ENCODE peak calls at places on chromosome 22, in nine cellular contexts. R is CD8-positive, alpha-beta memory T cell; K is fibroblast of lung; W is kidney epithelial cell; S is aorta; M is skeletal muscle cell; F is prostate gland; C is foreskin fibroblast; D is body of pancreas. E is an unnamed sample.

GRCh38 chr22:37419370-37419915 is 7.8 kb downstream of the ELFN2 start:
- DNase-seq in R (no peak), K (no peak), W (no peak), S (no peak), M (no peak), F (no peak), C (peak; percentile 40), D (no peak), E (no peak)

GRCh38 chr22:36245805-36246356 is 6.6 kb upstream of the APOL2 start:
- DNase-seq in R (no peak), K (no peak), W (no peak), S (no peak), M (no peak), F (no peak), C (no peak), D (no peak), E (no peak)

GRCh38 chr22:49296561-49296960 is 531.1 kb downstream of the BRD1 start:
- DNase-seq in R (no peak), K (no peak), W (no peak), S (peak; percentile 51), M (no peak), F (peak; percentile 1), C (no peak), D (no peak), E (no peak)

GRCh38 chr22:19039796-19040580 is 82.2 kb downstream of the DGCR2 start:
- DNase-seq in R (no peak), K (no peak), W (no peak), S (peak; percentile 61), M (no peak), F (no peak), C (no peak), D (no peak), E (no peak)

GRCh38 chr22:19850482-19851109 is 4.1 kb downstream of the GNB1L start:
- DNase-seq in R (no peak), K (no peak), W (no peak), S (no peak), M (no peak), F (no peak), C (no peak), D (no peak), E (no peak)

GRCh38 chr22:19105867-19106802 is 16.1 kb downstream of the DGCR2 start:
- DNase-seq in R (peak; percentile 14), K (no peak), W (no peak), S (peak; percentile 59), M (no peak), F (no peak), C (no peak), D (peak; percentile 59), E (no peak)

GRCh38 chr22:42884616-42885375 is 27.7 kb upstream of the ARFGAP3 start:
- DNase-seq in R (no peak), K (no peak), W (no peak), S (no peak), M (no peak), F (no peak), C (no peak), D (no peak), E (no peak)

GRCh38 chr22:28883917-28884753 is 763 bp downstream of the ZNRF3 start:
- DNase-seq in R (peak; percentile 22), K (peak; percentile 33), W (no peak), S (peak; percentile 81), M (no peak), F (peak; percentile 27), C (peak; percentile 72), D (peak; percentile 63), E (no peak)

GRCh38 chr22:37560682-37561208 is 465 bp downstream of the CDC42EP1 start:
- DNase-seq in R (no peak), K (peak; percentile 42), W (no peak), S (peak; percentile 91), M (no peak), F (no peak), C (peak; percentile 84), D (peak; percentile 76), E (no peak)

GRCh38 chr22:37545703-37546435 is 14.4 kb upstream of the CDC42EP1 start:
- DNase-seq in R (no peak), K (peak; percentile 94), W (no peak), S (peak; percentile 95), M (peak; percentile 91), F (peak; percentile 62), C (peak; percentile 98), D (peak; percentile 80), E (peak; percentile 84)

GRCh38 chr22:42281706-42282251 is 11.3 kb upstream of the TCF20 start:
- DNase-seq in R (no peak), K (no peak), W (no peak), S (peak; percentile 51), M (no peak), F (no peak), C (no peak), D (no peak), E (no peak)

GRCh38 chr22:38957046-38957770 is at the start of gene APOBEC3A:
- DNase-seq in R (no peak), K (no peak), W (no peak), S (peak; percentile 61), M (no peak), F (no peak), C (no peak), D (peak; percentile 12), E (no peak)

GRCh38 chr22:50547231-50547851 is 1.6 kb downstream of the KLHDC7B start:
- DNase-seq in R (no peak), K (no peak), W (no peak), S (no peak), M (no peak), F (no peak), C (no peak), D (no peak), E (no peak)

GRCh38 chr22:50548913-50549790 is 3.5 kb downstream of the KLHDC7B start:
- DNase-seq in R (no peak), K (no peak), W (no peak), S (no peak), M (no peak), F (no peak), C (no peak), D (no peak), E (no peak)

GRCh38 chr22:50546326-50547230 is 879 bp downstream of the KLHDC7B start:
- DNase-seq in R (no peak), K (no peak), W (no peak), S (peak; percentile 75), M (no peak), F (no peak), C (no peak), D (no peak), E (no peak)

GRCh38 chr22:50550395-50550794 is 4.7 kb downstream of the KLHDC7B start:
- DNase-seq in R (no peak), K (no peak), W (no peak), S (no peak), M (no peak), F (no peak), C (no peak), D (no peak), E (no peak)

GRCh38 chr22:50548046-50548912 is 2.6 kb downstream of the KLHDC7B start:
- DNase-seq in R (peak; percentile 57), K (no peak), W (no peak), S (no peak), M (no peak), F (no peak), C (no peak), D (peak; percentile 49), E (no peak)
- H3K4me3 ChIP-seq in R (peak overlapping the region; percentile 60), K (no peak overlapping the region), W (no peak overlapping the region), S (no peak overlapping the region), M (peak overlapping the region; percentile 7), F (no peak overlapping the region), C (no peak overlapping the region), D (no peak overlapping the region), E (no peak overlapping the region)

GRCh38 chr22:44332946-44333345 is 20.2 kb upstream of the SHISAL1 start:
- DNase-seq in R (no peak), K (no peak), W (no peak), S (no peak), M (no peak), F (no peak), C (no peak), D (no peak), E (no peak)

GRCh38 chr22:44330188-44330726 is 17.5 kb upstream of the SHISAL1 start:
- DNase-seq in R (no peak), K (no peak), W (no peak), S (no peak), M (no peak), F (no peak), C (no peak), D (no peak), E (no peak)

GRCh38 chr22:44333847-44334635 is 21.3 kb upstream of the SHISAL1 start:
- DNase-seq in R (no peak), K (no peak), W (no peak), S (no peak), M (no peak), F (no peak), C (no peak), D (no peak), E (no peak)

GRCh38 chr22:44330727-44331660 is 18.2 kb upstream of the SHISAL1 start:
- DNase-seq in R (no peak), K (no peak), W (no peak), S (no peak), M (no peak), F (no peak), C (no peak), D (no peak), E (no peak)

GRCh38 chr22:44331881-44332714 is 19.3 kb upstream of the SHISAL1 start:
- DNase-seq in R (no peak), K (peak; percentile 17), W (no peak), S (peak; percentile 85), M (no peak), F (no peak), C (peak; percentile 57), D (peak; percentile 36), E (no peak)
- H3K4me3 ChIP-seq in R (no peak overlapping the region), K (no peak overlapping the region), W (no peak overlapping the region), S (peak overlapping the region; percentile 38), M (peak overlapping the region; percentile 23), F (no peak overlapping the region), C (peak overlapping the region; percentile 3), D (no peak overlapping the region), E (peak overlapping the region; percentile 39)

DNA sequence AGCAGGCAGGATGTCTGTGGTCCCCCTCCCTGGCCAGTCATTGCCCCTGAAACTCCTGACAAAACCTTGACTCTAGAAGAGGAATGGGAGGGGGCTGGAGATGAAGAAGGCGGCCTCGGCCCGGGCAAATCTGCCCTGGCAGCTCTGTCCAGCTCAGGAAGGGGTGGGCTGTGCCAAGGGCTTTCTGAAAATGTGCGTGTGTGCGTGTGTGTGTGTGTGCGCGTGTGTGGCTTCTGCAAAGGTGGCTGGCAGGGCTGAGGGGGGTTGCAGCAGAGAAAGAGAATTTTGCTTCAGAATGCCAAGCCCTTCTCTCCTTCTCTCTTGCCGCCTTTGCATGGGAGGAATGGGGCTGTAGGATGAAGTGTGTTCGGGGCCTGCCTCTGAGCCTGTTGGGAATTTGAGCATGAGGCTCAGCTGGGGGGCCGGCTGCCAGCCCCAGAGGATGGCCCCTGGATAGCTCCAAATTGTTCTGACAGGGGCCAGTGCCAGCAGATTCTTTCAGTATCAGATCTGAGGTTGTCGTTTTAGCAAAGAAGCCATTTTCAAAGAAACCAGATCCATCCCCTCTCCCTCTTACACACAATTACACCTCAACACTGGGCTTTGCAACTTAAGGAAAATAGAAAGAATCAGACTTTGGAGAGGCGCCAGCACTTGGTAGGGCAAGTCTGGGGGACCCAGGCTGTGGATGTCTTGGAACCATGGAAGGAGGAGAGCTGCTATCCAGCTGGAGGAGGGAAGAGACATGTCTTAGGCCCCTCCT is 3.5 kb downstream of the TIMP3 start:
- DNase-seq in R (no peak), K (peak; percentile 54), W (no peak), S (no peak), M (no peak), F (no peak), C (no peak), D (no peak), E (no peak)
- H3K4me3 ChIP-seq in R (no peak overlapping the region), K (peak overlapping the region; percentile 49), W (no peak overlapping the region), S (no peak overlapping the region), M (peak overlapping the region; percentile 80), F (peak overlapping the region; percentile 70), C (peak overlapping the region; percentile 97), D (no peak overlapping the region), E (peak overlapping the region; percentile 97)

GRCh38 chr22:24244144-24244787 is 616 bp downstream of the GGT5 start:
- DNase-seq in R (no peak), K (peak; percentile 76), W (no peak), S (peak; percentile 78), M (peak; percentile 60), F (no peak), C (peak; percentile 85), D (no peak), E (no peak)
- H3K4me3 ChIP-seq in R (no peak overlapping the region), K (no peak overlapping the region), W (no peak overlapping the region), S (no peak overlapping the region), M (peak overlapping the region; percentile 51), F (peak overlapping the region; percentile 16), C (no peak overlapping the region), D (no peak overlapping the region), E (peak overlapping the region; percentile 17)

E was measured in AG04450.